ENCODE peak calls at places on chromosomes 4 and X, in ten cellular contexts. E is mucosa of descending colon; M is HFFc6; C is HTR-8/SVneo; V is WTC11; L is heart left ventricle; D is activated CD4-positive, alpha-beta T cell treated with anti-CD3 and anti-CD28 coated beads for 1 hour; T is NCI-H460; U is SW480; X is T-helper 1 cell. J is an unnamed sample.

GRCh38 chr4:184587746-184588145 is 61.5 kb downstream of the CASP3 start:
- DNase-seq in E (no peak), U (no peak), M (no peak), C (no peak), V (no peak), D (no peak), X (no peak), L (no peak), T (no peak), J (no peak)

GRCh38 chrX:123803331-123803983 is 56.4 kb upstream of the XIAP start:
- DNase-seq in V (no peak), U (peak), X (no peak), E (no peak), L (peak), D (no peak), C (peak), M (peak), T (peak), J (no peak)

GRCh38 chr4:183722738-183723560 is 63.9 kb downstream of the TRAPPC11 start:
- DNase-seq in E (peak), M (peak), C (peak), D (peak), X (peak), T (peak), L (peak), V (peak), U (peak), J (no peak)

GRCh38 chr4:158033416-158033863 is 139.4 kb downstream of the GASK1B start:
- DNase-seq in T (no peak), E (no peak), X (no peak), M (no peak), V (no peak), D (no peak), C (no peak), U (no peak), L (no peak), J (no peak)

GRCh38 chr4:109701566-109702399 is 1.5 kb downstream of the CASP6 start:
- DNase-seq in C (no peak), E (peak), L (no peak), D (no peak), T (no peak), X (no peak), M (no peak), U (peak), V (peak), J (no peak)

GRCh38 chrX:20267599-20267923 is 852 bp upstream of the RPS6KA3 start:
- DNase-seq in L (no peak), E (no peak), V (no peak), T (no peak), D (no peak), C (no peak), U (no peak), X (no peak), M (no peak), J (no peak)

GRCh38 chr4:68368566-68369473 is 18.9 kb upstream of the YTHDC1 start:
- DNase-seq in X (no peak), D (no peak), T (no peak), E (no peak), M (peak), C (no peak), L (no peak), U (no peak), V (no peak), J (peak)

GRCh38 chr4:99723555-99724450 is 66.2 kb upstream of the C4orf54 start:
- DNase-seq in V (no peak), U (peak), C (peak), T (peak), X (no peak), L (peak), E (peak), D (no peak), M (peak), J (no peak)

GRCh38 chrX:46029777-46030176 is 515.4 kb downstream of the ZNF674 start:
- DNase-seq in M (no peak), D (no peak), X (no peak), U (no peak), T (no peak), V (no peak), E (no peak), L (no peak), C (no peak), J (no peak)

GRCh38 chr4:109432203-109432602 is 1.4 kb upstream of the SEC24B start:
- DNase-seq in T (no peak), V (no peak), L (no peak), D (no peak), C (no peak), X (no peak), E (no peak), M (no peak), U (no peak), J (no peak)

GRCh38 chr4:179797718-179798117 is 2355.5 kb upstream of the AGA start:
- DNase-seq in V (no peak), E (no peak), X (no peak), L (no peak), T (no peak), C (no peak), M (no peak), D (no peak), U (no peak), J (no peak)

GRCh38 chr4:181959121-181959520 is 284.1 kb upstream of the TENM3 start:
- DNase-seq in E (no peak), D (no peak), V (no peak), C (peak), M (peak), T (peak), U (no peak), X (no peak), L (no peak), J (no peak)

GRCh38 chrX:139448996-139449395 is 81.5 kb upstream of the F9 start:
- DNase-seq in T (no peak), E (no peak), C (no peak), L (no peak), U (peak), V (no peak), X (no peak), M (no peak), D (no peak), J (no peak)

GRCh38 chrX:22800806-22801205 is 199.0 kb upstream of the DDX53 start:
- DNase-seq in M (peak), C (peak), T (peak), L (no peak), X (no peak), U (no peak), E (no peak), D (no peak), V (no peak), J (no peak)

GRCh38 chr4:156255608-156256007 is 301.9 kb upstream of the CTSO start:
- DNase-seq in M (no peak), D (no peak), C (no peak), L (no peak), X (no peak), T (no peak), U (no peak), E (no peak), V (no peak), J (no peak)

GRCh38 chr4:151422862-151423261 is 13.9 kb downstream of the FHIP1A start:
- DNase-seq in E (no peak), V (no peak), D (no peak), X (no peak), C (no peak), U (no peak), T (no peak), M (no peak), L (no peak), J (no peak)

GRCh38 chrX:151985955-151986354 is 11.5 kb upstream of the GABRE start:
- DNase-seq in M (peak), X (no peak), U (no peak), E (peak), T (no peak), C (no peak), V (no peak), D (no peak), L (no peak), J (no peak)

GRCh38 chr4:77881460-77882295 is 19.0 kb downstream of the MRPL1 start:
- DNase-seq in D (no peak), T (peak), V (no peak), C (no peak), L (no peak), M (no peak), E (peak), U (no peak), X (no peak), J (no peak)

GRCh38 chr4:54971474-54971950 is 153.9 kb downstream of the KDR start:
- DNase-seq in T (peak), U (peak), X (no peak), D (no peak), M (peak), C (peak), V (no peak), E (peak), L (no peak), J (peak)

GRCh38 chr4:25081866-25082471 is 51.2 kb upstream of the LGI2 start:
- DNase-seq in X (no peak), T (no peak), C (no peak), U (no peak), V (no peak), D (no peak), M (no peak), L (no peak), E (no peak), J (no peak)

GRCh38 chrX:41824551-41824950 is 98.8 kb downstream of the CASK start:
- DNase-seq in M (peak), T (no peak), E (no peak), U (no peak), X (no peak), L (no peak), D (no peak), V (no peak), C (peak), J (no peak)

GRCh38 chr4:55345980-55346850 is at the start of gene SRD5A3:
- DNase-seq in D (peak), M (peak), L (peak), C (peak), X (peak), U (peak), V (peak), E (peak), T (peak), J (peak)

GRCh38 chr4:161894014-161894413 is 269.8 kb downstream of the FSTL5 start:
- DNase-seq in T (no peak), C (no peak), D (no peak), U (no peak), M (no peak), L (no peak), E (no peak), V (no peak), X (no peak), J (no peak)

GRCh38 chrX:10636337-10636736 is 16.0 kb upstream of the MID1 start:
- DNase-seq in C (peak), T (peak), D (no peak), U (peak), V (peak), E (peak), M (peak), L (peak), X (no peak), J (no peak)

GRCh38 chr4:124181045-124181444 is 531.5 kb downstream of the ANKRD50 start:
- DNase-seq in U (no peak), E (no peak), V (no peak), D (no peak), M (no peak), T (no peak), C (no peak), L (no peak), X (no peak), J (no peak)

GRCh38 chr4:122764808-122765189 is 32.3 kb downstream of the BBS12 start:
- DNase-seq in C (peak), D (no peak), X (no peak), M (peak), U (no peak), T (peak), V (no peak), L (no peak), E (no peak), J (peak)